ENCODE peak calls at places on chromosomes 5 and 9, in four cellular contexts. N is stomach, M is H1, J is tibial nerve. D is an unnamed sample.

GRCh38 chr5:24693609-24694008 is 48.8 kb upstream of the CDH10 start:
- DNase-seq in N (no peak), J (no peak), M (no peak), D (no peak)

GRCh38 chr5:179268399-179268952 is 76.8 kb downstream of the ADAMTS2 start:
- DNase-seq in N (peak; percentile 23), M (no peak), J (peak; percentile 3), D (no peak)

GRCh38 chr9:126207256-126207655 is 119.4 kb upstream of the MVB12B start:
- DNase-seq in J (no peak), M (no peak), N (no peak), D (peak; percentile 64)

GRCh38 chr5:139600336-139600949 is 39.3 kb downstream of the UBE2D2 start:
- DNase-seq in N (no peak), J (no peak), M (no peak), D (no peak)

GRCh38 chr9:134344068-134344820 is 18.0 kb downstream of the RXRA start:
- DNase-seq in J (no peak), N (no peak), M (no peak), D (no peak)

GRCh38 chr5:38613992-38614836 is 57.8 kb upstream of the LIFR start:
- DNase-seq in J (no peak), M (no peak), N (peak; percentile 95), D (peak; percentile 14)

GRCh38 chr5:160317447-160317846 is 5.1 kb upstream of the CCNJL start:
- DNase-seq in M (no peak), J (no peak), N (peak; percentile 38), D (no peak)

GRCh38 chr5:157365732-157366131 is 94.3 kb upstream of the NIPAL4 start:
- DNase-seq in N (no peak), M (no peak), J (no peak), D (no peak)

GRCh38 chr5:73199671-73200070 is 26.7 kb downstream of the TMEM174 start:
- DNase-seq in M (no peak), N (no peak), J (no peak), D (peak; percentile 72)

GRCh38 chr9:114092336-114092735 is 6.8 kb downstream of the KIF12 start:
- DNase-seq in N (no peak), J (no peak), M (no peak), D (no peak)

GRCh38 chr9:81237565-81238231 is 451.6 kb downstream of the TLE1 start:
- DNase-seq in N (no peak), J (no peak), M (no peak), D (no peak)

GRCh38 chr9:107707419-107707837 is 217.9 kb upstream of the KLF4 start:
- DNase-seq in J (no peak), M (no peak), N (no peak), D (no peak)

GRCh38 chr5:29162297-29162696 is 2031.2 kb upstream of the CDH6 start:
- DNase-seq in N (no peak), J (no peak), M (no peak), D (no peak)

GRCh38 chr5:122480146-122480545 is 168.1 kb downstream of the SNCAIP start:
- DNase-seq in J (no peak), M (no peak), N (no peak), D (no peak)

GRCh38 chr9:132670359-132670815 is at the start of gene GTF3C4:
- DNase-seq in N (peak; percentile 89), J (peak; percentile 76), M (no peak), D (peak; percentile 95)
- TF ChIP-seq POLR2A in N (no peak), J (no peak), M (no peak), D (no peak)

GRCh38 chr5:163244451-163244987 is 192.9 kb upstream of the CCNG1 start:
- DNase-seq in N (no peak), J (no peak), M (no peak), D (no peak)
- TF ChIP-seq EP300 in N (no peak), J (no peak), M (no peak), D (no peak)

GRCh38 chr5:851553-851952 is 767 bp upstream of the ZDHHC11 start:
- DNase-seq in N (no peak), J (no peak), M (no peak), D (no peak)

GRCh38 chr5:850511-851006 is at the start of gene ZDHHC11:
- DNase-seq in M (no peak), N (peak; percentile 81), J (no peak), D (no peak)

GRCh38 chr5:849651-850301 is 1.0 kb downstream of the ZDHHC11 start:
- DNase-seq in M (no peak), N (peak; percentile 48), J (no peak), D (no peak)

GRCh38 chr5:852018-852417 is 1.2 kb upstream of the ZDHHC11 start:
- DNase-seq in M (no peak), J (no peak), N (no peak), D (no peak)

DNA sequence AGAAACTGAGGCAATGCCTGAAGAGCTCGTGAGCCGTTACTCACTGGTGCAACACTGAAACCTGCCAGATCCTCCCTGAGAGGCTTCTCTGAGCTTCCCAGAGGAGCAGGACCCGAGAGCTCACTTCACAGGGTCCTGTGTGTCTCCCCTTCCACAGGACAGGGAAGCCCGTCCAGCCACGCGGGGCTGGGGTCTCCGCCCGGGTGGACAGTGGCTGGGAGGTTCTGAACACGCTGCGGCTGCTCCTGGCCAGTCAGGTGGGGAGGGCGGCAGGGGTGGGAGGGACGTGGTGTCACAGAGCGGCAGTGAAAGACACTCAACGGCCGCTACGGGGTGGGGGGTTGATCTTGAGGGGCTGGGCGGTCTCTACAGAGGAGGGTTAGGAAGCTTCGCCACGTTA is 290 bp upstream of the ZDHHC11 start:
- DNase-seq in N (no peak), M (no peak), J (no peak), D (no peak)
- TF ChIP-seq POLR2A in N (no peak), M (no peak), J (no peak), D (no peak)

GRCh38 chr9:16180091-16180490 is 627.2 kb downstream of the CCDC171 start:
- DNase-seq in M (no peak), N (no peak), J (no peak), D (no peak)

GRCh38 chr9:16179566-16179965 is 626.7 kb downstream of the CCDC171 start:
- DNase-seq in J (no peak), N (no peak), M (no peak), D (peak; percentile 19)

GRCh38 chr9:16182784-16183183 is 629.9 kb downstream of the CCDC171 start:
- DNase-seq in N (no peak), M (no peak), J (no peak), D (peak; percentile 24)

GRCh38 chr9:16181539-16181938 is 628.7 kb downstream of the CCDC171 start:
- DNase-seq in M (no peak), J (no peak), N (no peak), D (no peak)

GRCh38 chr9:16180546-16180945 is 627.7 kb downstream of the CCDC171 start:
- DNase-seq in N (no peak), M (no peak), J (no peak), D (peak; percentile 24)
- TF ChIP-seq EP300 in N (no peak), M (no peak), J (no peak), D (no peak)

DNA sequence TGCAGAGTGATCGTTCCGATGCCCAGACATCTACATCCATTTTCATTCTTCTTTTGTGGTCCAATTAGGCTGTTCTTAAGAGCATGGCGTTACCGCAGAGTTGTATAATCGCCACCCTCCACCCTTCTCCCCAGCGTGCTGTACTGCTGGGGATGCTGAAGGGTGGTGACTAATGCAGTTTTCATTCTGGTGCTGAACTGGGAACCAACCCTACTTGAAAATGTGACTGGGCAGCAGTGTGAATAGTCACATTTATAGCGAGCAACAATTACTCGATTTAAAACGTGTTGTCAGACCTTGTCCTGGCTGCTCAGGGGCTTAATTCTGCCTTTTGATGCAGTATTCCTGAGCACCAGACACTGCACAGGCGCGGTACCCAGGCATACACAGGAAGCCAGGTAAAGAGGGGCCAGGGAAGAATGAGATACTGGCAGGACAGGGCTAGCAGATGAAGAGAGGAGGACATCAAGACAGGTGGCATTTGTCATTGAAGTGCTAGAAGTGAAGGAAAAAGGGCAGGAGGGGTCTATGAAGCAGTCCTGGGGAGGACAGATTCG is 719 bp upstream of the ISCA1 start:
- DNase-seq in J (no peak), N (no peak), M (no peak), D (no peak)
- TF ChIP-seq POLR2A in J (no peak), N (no peak), M (no peak), D (no peak)

DNA sequence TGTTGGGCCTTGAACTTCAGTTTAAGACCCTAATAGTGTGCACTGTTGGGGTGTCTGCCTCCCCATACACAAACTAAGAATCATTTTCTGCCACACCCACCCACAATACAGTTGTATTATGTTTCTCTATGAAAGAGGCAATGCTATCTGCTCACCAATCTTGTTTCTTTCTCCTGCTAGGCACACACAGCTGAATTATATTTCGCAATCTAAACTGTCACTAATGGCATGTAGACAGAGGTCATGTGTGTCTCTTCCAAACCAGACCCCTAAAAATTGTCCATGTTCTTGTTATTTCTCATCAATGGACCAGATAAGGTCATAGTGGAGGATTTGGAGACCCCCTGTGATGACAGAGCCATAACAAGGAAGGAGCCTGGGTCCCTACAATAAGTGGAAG is 57.3 kb downstream of the RIGI start:
- DNase-seq in N (no peak), M (no peak), J (no peak), D (no peak)
- TF ChIP-seq EP300 in N (no peak), M (no peak), J (no peak), D (no peak)

GRCh38 chr5:2748180-2748840 is 3.2 kb downstream of the IRX2 start:
- DNase-seq in M (no peak), J (no peak), N (no peak), D (peak; percentile 55)
- TF ChIP-seq POLR2A in M (no peak), J (no peak), N (no peak), D (no peak)

DNA sequence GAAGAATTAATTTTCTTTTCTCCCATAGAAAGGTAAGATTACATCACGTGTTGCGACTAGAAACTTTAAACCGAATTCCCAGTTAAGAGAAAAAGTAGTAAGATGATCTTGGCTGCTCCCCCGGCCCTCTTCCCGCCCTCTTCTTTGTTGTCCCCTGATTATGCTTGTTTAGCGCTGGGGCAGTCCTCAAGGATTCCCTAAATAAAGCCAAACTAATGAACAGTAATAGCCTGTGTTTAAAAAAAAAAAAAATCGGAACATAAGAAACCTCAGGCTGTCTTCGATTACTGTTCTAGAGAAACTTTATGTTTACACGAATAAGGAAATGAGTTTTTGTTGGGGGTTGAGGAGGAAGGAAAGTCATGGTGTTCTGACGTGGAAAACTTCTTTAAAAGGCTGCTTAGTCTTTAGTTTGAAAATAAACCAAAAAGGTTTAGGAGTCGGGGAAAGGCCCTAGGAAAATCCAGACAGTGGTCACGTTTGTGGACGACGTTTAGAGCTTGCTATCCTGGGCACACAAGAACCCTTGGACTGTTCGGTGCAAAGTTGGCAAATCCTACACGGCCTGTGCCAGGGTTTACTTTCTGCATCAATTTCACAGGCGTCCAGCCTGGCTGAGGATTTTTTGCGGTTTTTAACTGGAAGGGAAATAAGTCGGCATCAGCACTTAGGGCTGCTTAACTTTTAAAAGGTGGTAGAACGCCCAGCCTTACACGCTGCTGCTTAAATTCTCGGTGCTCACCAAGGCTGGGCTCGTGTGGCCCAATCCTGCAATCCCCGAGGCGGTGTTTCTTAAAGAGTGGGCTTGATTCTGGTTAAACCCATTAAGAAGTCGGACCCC is 1.1 kb upstream of the MAT2B start:
- DNase-seq in J (peak; percentile 19), N (peak; percentile 57), M (no peak), D (no peak)
- TF ChIP-seq EP300 in J (peak; percentile 42), N (no peak), M (no peak), D (no peak)

D was measured in esophagus muscularis mucosa.